ENCODE peak calls at places on chromosome 18, in seven cellular contexts. G is IMR-90, T is right lobe of liver, U is gastrocnemius medialis, C is uterus, Y is sigmoid colon, N is Peyer's patch. J is an unnamed sample.

GRCh38 chr18:25169701-25170100 is 182.3 kb downstream of the ZNF521 start:
- DNase-seq in G (peak), T (no peak), U (no peak), C (no peak), Y (no peak), N (no peak), J (no peak)

GRCh38 chr18:8011906-8012305 is 444.8 kb downstream of the PTPRM start:
- DNase-seq in G (no peak), T (no peak), U (no peak), C (no peak), Y (no peak), N (no peak), J (peak)

GRCh38 chr18:49886891-49887764 is 73.8 kb upstream of the ACAA2 start:
- DNase-seq in G (no peak), T (no peak), U (no peak), C (no peak), Y (no peak), N (no peak), J (no peak)

GRCh38 chr18:28820353-28820752 is 643.4 kb upstream of the CDH2 start:
- DNase-seq in G (no peak), T (no peak), U (no peak), C (no peak), Y (no peak), N (no peak), J (no peak)

GRCh38 chr18:47944972-47945843 is 14.7 kb upstream of the SMAD2 start:
- DNase-seq in G (peak), T (no peak), U (no peak), C (no peak), Y (no peak), N (no peak), J (no peak)

GRCh38 chr18:57915848-57916596 is 112.9 kb upstream of the ATP8B1 start:
- DNase-seq in G (peak), T (no peak), U (no peak), C (no peak), Y (no peak), N (no peak), J (no peak)

GRCh38 chr18:48714873-48715272 is 176.0 kb downstream of the CTIF start:
- DNase-seq in G (no peak), T (peak), U (no peak), C (no peak), Y (no peak), N (no peak), J (no peak)

GRCh38 chr18:40987581-40987980 is 967.5 kb upstream of the PIK3C3 start:
- DNase-seq in G (no peak), T (no peak), U (no peak), C (no peak), Y (no peak), N (no peak), J (no peak)

GRCh38 chr18:50594931-50595330 is 35.0 kb downstream of the MAPK4 start:
- DNase-seq in G (no peak), T (no peak), U (no peak), C (no peak), Y (no peak), N (no peak), J (no peak)

GRCh38 chr18:3804336-3804735 is 354.4 kb downstream of the TGIF1 start:
- DNase-seq in G (no peak), T (no peak), U (no peak), C (no peak), Y (no peak), N (no peak), J (no peak)

GRCh38 chr18:5418985-5419495 is 123.5 kb upstream of the ZBTB14 start:
- DNase-seq in G (no peak), T (no peak), U (no peak), C (no peak), Y (no peak), N (no peak), J (no peak)

GRCh38 chr18:27769152-27769551 is 407.8 kb downstream of the CDH2 start:
- DNase-seq in G (no peak), T (no peak), U (no peak), C (no peak), Y (no peak), N (no peak), J (no peak)

GRCh38 chr18:44742741-44743311 is 62.1 kb downstream of the SETBP1 start:
- DNase-seq in G (peak), T (peak), U (no peak), C (peak), Y (peak), N (no peak), J (peak)

GRCh38 chr18:76672627-76673026 is 149.7 kb upstream of the ZNF236 start:
- DNase-seq in G (peak), T (no peak), U (no peak), C (peak), Y (no peak), N (no peak), J (no peak)

GRCh38 chr18:35163736-35164532 is 76.9 kb upstream of the ZNF397 start:
- DNase-seq in G (no peak), T (no peak), U (no peak), C (no peak), Y (no peak), N (no peak), J (no peak)

GRCh38 chr18:76445275-76445674 is 49.8 kb downstream of the ZNF516 start:
- DNase-seq in G (peak), T (no peak), U (no peak), C (peak), Y (no peak), N (no peak), J (no peak)

GRCh38 chr18:79241755-79242154 is 154.0 kb upstream of the NFATC1 start:
- DNase-seq in G (no peak), T (no peak), U (no peak), C (no peak), Y (no peak), N (no peak), J (no peak)

GRCh38 chr18:13269599-13270011 is 51.0 kb downstream of the LDLRAD4 start:
- DNase-seq in G (no peak), T (no peak), U (no peak), C (peak), Y (peak), N (no peak), J (peak)
- H3K27ac ChIP-seq in G (no peak), T (no peak), U (no peak), C (peak), Y (peak), N (peak), J (peak)

DNA sequence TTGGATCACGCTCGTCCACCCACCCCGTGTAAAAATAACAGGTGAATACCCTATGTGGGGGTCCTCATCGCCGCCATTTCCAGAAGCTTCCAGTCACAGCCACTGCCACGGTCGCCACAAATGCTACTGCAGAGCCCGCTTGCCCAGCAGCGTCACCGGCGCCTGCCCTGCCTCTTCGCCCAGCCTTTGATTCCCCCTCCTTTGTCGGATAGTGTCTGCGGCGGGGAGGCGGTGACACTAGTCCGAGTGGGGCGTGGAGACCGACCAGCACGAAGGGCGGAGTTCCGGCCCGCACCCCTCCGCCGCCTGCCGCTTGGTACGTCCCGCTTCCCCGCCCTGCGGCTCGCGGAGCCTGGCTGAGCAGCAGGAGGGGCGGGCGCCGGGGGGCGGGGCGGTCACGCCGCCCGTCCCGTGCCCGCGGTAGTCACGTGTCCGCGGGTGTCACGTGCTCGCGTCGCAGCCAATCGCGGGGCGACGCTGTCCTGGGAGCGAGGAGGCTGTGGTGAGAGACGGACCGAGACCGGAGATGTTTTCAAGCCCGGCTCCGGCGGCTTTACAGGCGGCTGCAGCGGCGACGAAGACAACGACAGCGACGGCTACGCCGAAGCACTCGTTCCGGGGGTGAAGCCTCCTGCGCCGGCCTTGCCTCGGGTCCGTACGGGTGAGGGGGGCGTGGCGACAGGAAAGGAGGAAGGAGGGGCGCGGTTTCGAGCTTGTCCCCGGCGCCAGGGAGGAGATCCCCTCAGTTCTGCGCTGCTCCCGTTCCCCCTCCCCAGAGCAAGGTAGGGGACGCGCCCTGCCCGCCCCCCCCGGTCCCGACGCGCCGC is at the start of gene ANKRD12:
- DNase-seq in G (peak), T (peak), U (peak), C (peak), Y (peak), N (peak), J (peak)
- TF ChIP-seq POLR2A in G (peak), T (peak), U (peak), C (peak), Y (peak), N (peak), J (peak)

DNA sequence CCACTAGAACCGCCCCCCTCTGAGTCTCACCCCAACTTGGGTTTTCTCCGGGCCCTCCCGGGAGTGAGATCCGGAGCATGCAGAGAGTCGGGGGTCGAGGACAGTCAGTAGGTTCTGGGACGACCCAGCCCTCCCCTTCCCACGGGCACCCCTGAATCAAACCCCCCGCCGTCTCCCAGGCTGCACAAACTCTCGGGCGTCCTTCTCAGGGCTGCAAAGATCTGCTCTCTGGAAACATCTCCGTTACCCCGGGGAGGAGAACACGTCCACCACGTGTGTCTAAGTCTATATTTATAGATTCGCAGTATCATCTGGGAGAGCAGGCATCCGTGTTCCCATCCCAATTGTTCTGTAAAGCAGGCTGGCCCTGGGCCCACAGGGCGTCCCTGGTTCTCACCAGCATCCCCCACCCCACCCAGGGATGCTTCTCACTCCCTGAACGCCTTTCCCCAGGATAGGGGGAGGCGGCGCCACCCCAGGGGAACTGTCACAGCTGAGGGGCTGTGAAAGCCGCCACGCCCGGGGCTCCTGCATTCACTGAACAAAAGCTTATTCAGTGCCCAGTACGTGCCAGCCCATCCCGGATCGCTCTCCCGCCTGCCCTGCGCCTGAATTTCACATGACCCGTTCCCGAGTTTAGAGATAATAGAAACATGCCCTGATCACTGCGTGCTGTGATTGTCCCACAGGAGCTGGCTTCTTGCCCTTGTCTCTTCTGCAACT is 796 bp upstream of the DIPK1C start:
- DNase-seq in G (no peak), T (no peak), U (no peak), C (no peak), Y (no peak), N (no peak), J (peak)
- H3K4me3 ChIP-seq in G (no peak), T (no peak), U (peak), C (no peak), Y (peak), N (no peak), J (no peak)

GRCh38 chr18:55265916-55266488 is 306.7 kb upstream of the CCDC68 start:
- DNase-seq in G (peak), T (no peak), U (no peak), C (no peak), Y (no peak), N (no peak), J (no peak)

GRCh38 chr18:55266981-55267380 is 307.7 kb upstream of the CCDC68 start:
- DNase-seq in G (no peak), T (no peak), U (no peak), C (no peak), Y (no peak), N (no peak), J (no peak)

GRCh38 chr18:55268146-55268545 is 308.9 kb upstream of the CCDC68 start:
- DNase-seq in G (no peak), T (no peak), U (no peak), C (no peak), Y (no peak), N (no peak), J (no peak)

GRCh38 chr18:55269632-55270031 is 310.4 kb upstream of the CCDC68 start:
- DNase-seq in G (no peak), T (no peak), U (no peak), C (no peak), Y (no peak), N (no peak), J (no peak)

GRCh38 chr18:55268629-55269275 is 309.5 kb upstream of the CCDC68 start:
- DNase-seq in G (no peak), T (no peak), U (no peak), C (no peak), Y (no peak), N (no peak), J (no peak)
- H3K27ac ChIP-seq in G (no peak), T (no peak), U (peak), C (no peak), Y (no peak), N (peak), J (no peak)

GRCh38 chr18:13500891-13501887 is 225.2 kb downstream of the FAM210A start:
- DNase-seq in G (peak), T (peak), U (peak), C (peak), Y (peak), N (no peak), J (peak)
- TF ChIP-seq POLR2A in G (no peak), T (no peak), U (no peak), C (no peak), Y (no peak), N (no peak), J (no peak)

GRCh38 chr18:22171839-22172582 is 2.6 kb downstream of the GATA6 start:
- DNase-seq in G (no peak), T (no peak), U (no peak), C (peak), Y (no peak), N (no peak), J (no peak)

GRCh38 chr18:22171263-22171838 is 2.0 kb downstream of the GATA6 start:
- DNase-seq in G (no peak), T (no peak), U (no peak), C (no peak), Y (no peak), N (no peak), J (no peak)

GRCh38 chr18:22169889-22170420 is 566 bp downstream of the GATA6 start:
- DNase-seq in G (peak), T (no peak), U (no peak), C (peak), Y (no peak), N (no peak), J (peak)

GRCh38 chr18:22169011-22169888 is at the start of gene GATA6:
- DNase-seq in G (peak), T (peak), U (no peak), C (peak), Y (peak), N (peak), J (peak)

GRCh38 chr18:22170421-22171262 is 1.3 kb downstream of the GATA6 start:
- DNase-seq in G (peak), T (peak), U (no peak), C (peak), Y (peak), N (no peak), J (peak)
- H3K4me3 ChIP-seq in G (peak), T (peak), U (peak), C (peak), Y (peak), N (peak), J (peak)

DNA sequence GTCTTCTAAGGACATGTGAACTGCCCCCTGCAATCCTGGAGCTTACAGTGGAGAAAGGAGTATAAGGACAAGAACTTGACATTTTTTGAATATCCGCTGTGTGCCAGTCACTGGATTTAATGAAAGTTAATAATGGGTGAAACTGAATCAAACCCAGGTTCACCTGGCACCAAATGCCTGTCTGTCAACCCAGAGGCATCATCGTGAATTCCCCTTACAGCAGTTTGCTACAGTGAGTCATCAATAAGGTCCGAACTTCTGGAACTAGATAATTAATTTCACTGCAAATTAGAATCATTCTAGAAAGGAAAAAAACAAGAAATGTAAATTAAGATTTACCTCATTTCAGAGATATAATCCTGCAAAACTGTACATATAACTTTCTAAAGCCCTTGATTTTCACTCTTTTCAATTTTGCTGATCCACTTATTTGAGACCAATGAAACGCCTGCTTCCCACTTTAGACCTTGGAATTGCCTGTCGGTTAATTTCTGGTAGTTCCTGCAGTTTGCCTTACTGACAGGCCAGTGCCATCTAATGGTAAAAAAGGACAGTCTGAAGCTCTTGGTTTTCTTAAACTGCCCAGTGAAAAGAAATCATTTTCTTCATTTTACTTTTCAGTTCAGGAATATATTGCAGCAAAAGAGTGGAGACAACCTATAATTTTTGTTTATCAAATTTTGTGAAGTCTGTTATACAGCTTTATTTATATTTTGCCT is 8.2 kb downstream of the DSG2 start:
- DNase-seq in G (peak), T (no peak), U (no peak), C (no peak), Y (no peak), N (no peak), J (no peak)
- H3K27ac ChIP-seq in G (no peak), T (no peak), U (no peak), C (no peak), Y (no peak), N (no peak), J (no peak)

GRCh38 chr18:11857177-11857887 is 6.1 kb downstream of the CHMP1B start:
- DNase-seq in G (peak), T (peak), U (peak), C (peak), Y (peak), N (no peak), J (peak)
- TF ChIP-seq POLR2A in G (peak), T (no peak), U (peak), C (no peak), Y (no peak), N (no peak), J (peak)